ENCODE peak calls at places on chromosome 4, in six cellular contexts. L, E, J, V, Z and M are unnamed samples.

GRCh38 chr4:95348418-95348817 is 200.4 kb downstream of the UNC5C start:
- DNase-seq in L (no peak), E (no peak), J (no peak), V (no peak), Z (no peak), M (no peak)

GRCh38 chr4:125762537-125762936 is 447.8 kb downstream of the FAT4 start:
- DNase-seq in L (no peak), E (peak), J (no peak), V (no peak), Z (no peak), M (no peak)

GRCh38 chr4:19478791-19479190 is 772.9 kb upstream of the SLIT2 start:
- DNase-seq in L (no peak), E (no peak), J (no peak), V (no peak), Z (no peak), M (no peak)

GRCh38 chr4:8540991-8541390 is 39.2 kb upstream of the GPR78 start:
- DNase-seq in L (no peak), E (no peak), J (no peak), V (no peak), Z (no peak), M (no peak)

GRCh38 chr4:1033840-1034551 is 22.6 kb downstream of the FGFRL1 start:
- DNase-seq in L (no peak), E (no peak), J (no peak), V (no peak), Z (no peak), M (no peak)

GRCh38 chr4:149790172-149790907 is 25.3 kb downstream of the IQCM start:
- DNase-seq in L (no peak), E (no peak), J (no peak), V (no peak), Z (no peak), M (no peak)

GRCh38 chr4:37304612-37305011 is 60.1 kb downstream of the NWD2 start:
- DNase-seq in L (no peak), E (no peak), J (no peak), V (no peak), Z (no peak), M (no peak)

GRCh38 chr4:55358668-55359067 is 12.6 kb downstream of the SRD5A3 start:
- DNase-seq in L (no peak), E (no peak), J (peak), V (no peak), Z (no peak), M (peak)

GRCh38 chr4:99394913-99395312 is 40.2 kb downstream of the ADH7 start:
- DNase-seq in L (no peak), E (no peak), J (no peak), V (no peak), Z (no peak), M (no peak)

GRCh38 chr4:45453258-45453841 is 670.5 kb downstream of the GABRG1 start:
- DNase-seq in L (peak), E (peak), J (peak), V (no peak), Z (no peak), M (peak)

GRCh38 chr4:15077969-15078368 is 75.7 kb downstream of the CPEB2 start:
- DNase-seq in L (no peak), E (no peak), J (peak), V (no peak), Z (no peak), M (no peak)

GRCh38 chr4:98728433-98728832 is 70.0 kb upstream of the TSPAN5 start:
- DNase-seq in L (no peak), E (peak), J (peak), V (no peak), Z (no peak), M (peak)

GRCh38 chr4:82648356-82648755 is 86.6 kb upstream of the TMEM150C start:
- DNase-seq in L (no peak), E (no peak), J (no peak), V (no peak), Z (no peak), M (no peak)

GRCh38 chr4:152935138-152935537 is 985 bp upstream of the FHDC1 start:
- DNase-seq in L (peak), E (peak), J (no peak), V (no peak), Z (peak), M (peak)

GRCh38 chr4:1345905-1346780 is 865 bp upstream of the UVSSA start:
- DNase-seq in L (peak), E (peak), J (peak), V (peak), Z (peak), M (peak)

GRCh38 chr4:154585369-154586018 is 5.0 kb downstream of the FGA start:
- DNase-seq in L (no peak), E (no peak), J (no peak), V (no peak), Z (no peak), M (no peak)

GRCh38 chr4:170339522-170339921 is 249.8 kb upstream of the AADAT start:
- DNase-seq in L (no peak), E (no peak), J (no peak), V (no peak), Z (no peak), M (no peak)

GRCh38 chr4:7781361-7781760 is 158.3 kb downstream of the AFAP1 start:
- DNase-seq in L (no peak), E (no peak), J (no peak), V (no peak), Z (no peak), M (peak)

GRCh38 chr4:122046255-122046654 is 94.4 kb upstream of the TRPC3 start:
- DNase-seq in L (no peak), E (no peak), J (no peak), V (no peak), Z (no peak), M (no peak)

GRCh38 chr4:153154010-153154975 is 50.0 kb upstream of the TRIM2 start:
- DNase-seq in L (no peak), E (no peak), J (no peak), V (no peak), Z (peak), M (peak)

GRCh38 chr4:115972967-115973366 is 859.5 kb upstream of the NDST4 start:
- DNase-seq in L (peak), E (peak), J (no peak), V (no peak), Z (no peak), M (no peak)

GRCh38 chr4:136831553-136831952 is 700.7 kb downstream of the PCDH18 start:
- DNase-seq in L (no peak), E (peak), J (peak), V (no peak), Z (no peak), M (no peak)

GRCh38 chr4:108834787-108835384 is 72.0 kb upstream of the ETNPPL start:
- DNase-seq in L (peak), E (peak), J (peak), V (no peak), Z (no peak), M (peak)

GRCh38 chr4:7506119-7506518 is 71.4 kb upstream of the PSAPL1 start:
- DNase-seq in L (no peak), E (no peak), J (no peak), V (no peak), Z (no peak), M (no peak)

GRCh38 chr4:13415068-13415785 is 68.9 kb downstream of the RAB28 start:
- DNase-seq in L (no peak), E (no peak), J (no peak), V (no peak), Z (no peak), M (no peak)

GRCh38 chr4:74278490-74278889 is 29.8 kb upstream of the EPGN start:
- DNase-seq in L (no peak), E (no peak), J (no peak), V (no peak), Z (no peak), M (no peak)